ENCODE peak calls at places on chromosomes 16 and 17, in nine cellular contexts. P is CD8-positive, alpha-beta T cell; B is lower lobe of right lung; M is OCI-LY7; Z is lung; W is Peyer's patch; G is tibial nerve; R is sigmoid colon; K is RWPE1. D is an unnamed sample.

GRCh38 chr16:89687092-89687940 is 827 bp downstream of the CDK10 start:
- DNase-seq in R (no peak), M (peak), Z (no peak), W (peak), G (no peak), K (peak), B (peak), P (no peak), D (no peak)

GRCh38 chr17:41494524-41494923 is 4.8 kb upstream of the KRT36 start:
- DNase-seq in B (peak), P (no peak), M (no peak), Z (no peak), G (no peak), R (no peak), K (peak), W (no peak), D (no peak)

GRCh38 chr16:22946433-22946832 is 132.5 kb downstream of the HS3ST2 start:
- DNase-seq in W (no peak), R (no peak), K (peak), M (no peak), P (no peak), Z (no peak), B (no peak), G (no peak), D (no peak)

GRCh38 chr16:10338426-10338825 is 47.4 kb upstream of the ATF7IP2 start:
- DNase-seq in B (no peak), P (no peak), K (no peak), G (no peak), W (no peak), M (no peak), Z (no peak), R (peak), D (no peak)

GRCh38 chr17:49694847-49695697 is 12.7 kb downstream of the SLC35B1 start:
- DNase-seq in B (no peak), P (peak), K (peak), Z (peak), R (peak), M (peak), W (peak), G (peak), D (peak)

GRCh38 chr17:76517638-76518038 is 16.4 kb upstream of the RHBDF2 start:
- DNase-seq in B (no peak), W (no peak), Z (no peak), K (no peak), R (no peak), M (no peak), P (no peak), G (no peak), D (no peak)

GRCh38 chr17:15651583-15652110 is 32.1 kb upstream of the FBXW10B start:
- DNase-seq in M (peak), G (peak), Z (peak), K (peak), R (peak), P (no peak), B (peak), W (peak), D (no peak)

GRCh38 chr16:29989111-29989858 is 6.1 kb downstream of the HIRIP3 start:
- DNase-seq in M (no peak), P (no peak), G (no peak), B (peak), W (peak), K (no peak), Z (peak), R (peak), D (no peak)

DNA sequence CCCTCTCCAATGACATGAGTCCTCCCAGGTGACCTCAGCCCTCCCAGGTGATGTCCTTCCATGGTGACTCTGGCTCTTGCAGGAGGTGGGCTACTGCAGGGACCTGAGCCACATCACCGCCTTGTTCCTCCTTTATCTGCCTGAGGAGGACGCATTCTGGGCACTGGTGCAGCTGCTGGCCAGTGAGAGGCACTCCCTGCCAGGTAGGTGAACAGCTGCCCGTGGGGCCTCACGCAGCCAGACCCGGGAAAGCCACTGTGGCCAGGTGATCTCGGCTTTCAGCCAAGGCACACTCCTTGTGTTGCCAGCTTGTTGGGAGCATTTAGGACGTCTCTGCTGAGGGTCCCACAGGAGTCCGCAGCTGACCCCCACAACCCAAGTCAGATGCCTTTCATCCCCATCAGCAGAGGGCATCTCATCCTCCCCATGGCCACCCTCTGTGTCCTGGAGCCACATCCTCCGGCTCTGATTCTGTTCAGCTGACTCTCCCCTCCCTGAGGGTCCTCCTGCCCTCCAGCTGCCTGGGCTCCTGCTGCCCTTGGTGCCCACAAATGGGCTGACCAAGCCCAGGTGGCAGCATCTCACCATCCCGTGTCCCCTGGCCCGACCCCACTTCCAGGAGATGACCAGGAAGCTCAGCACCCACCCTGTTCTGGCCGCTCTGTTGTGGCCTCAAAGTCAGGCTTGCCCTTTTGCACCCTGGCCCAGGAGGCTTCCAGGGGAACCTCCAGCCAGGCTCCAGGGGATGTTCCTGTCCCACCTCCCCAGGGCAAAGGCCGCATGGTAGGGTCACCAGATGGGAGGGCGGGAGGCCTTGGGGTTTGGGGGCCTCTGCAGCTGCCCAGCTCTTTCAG is 20.1 kb downstream of the USP6 start:
- DNase-seq in G (no peak), Z (peak), M (no peak), K (no peak), B (no peak), W (no peak), P (no peak), R (no peak), D (no peak)
- H3K27ac ChIP-seq in G (no peak), Z (no peak), M (no peak), K (no peak), B (no peak), W (no peak), P (no peak), R (no peak), D (no peak)

GRCh38 chr16:3285131-3285530 is 1.8 kb downstream of the ZNF263 start:
- DNase-seq in R (no peak), W (no peak), K (no peak), G (no peak), Z (no peak), P (no peak), M (no peak), B (no peak), D (no peak)

GRCh38 chr16:3282103-3282746 is 1.1 kb upstream of the ZNF263 start:
- DNase-seq in B (no peak), R (no peak), G (no peak), M (no peak), K (no peak), Z (no peak), P (no peak), W (no peak), D (no peak)

GRCh38 chr16:3283525-3284447 is 495 bp downstream of the ZNF263 start:
- DNase-seq in W (no peak), R (peak), K (no peak), B (no peak), P (no peak), M (no peak), Z (peak), G (no peak), D (no peak)

GRCh38 chr16:3281222-3281621 is 2.1 kb upstream of the ZNF263 start:
- DNase-seq in G (no peak), R (no peak), W (no peak), P (no peak), K (no peak), Z (no peak), B (no peak), M (no peak), D (no peak)

DNA sequence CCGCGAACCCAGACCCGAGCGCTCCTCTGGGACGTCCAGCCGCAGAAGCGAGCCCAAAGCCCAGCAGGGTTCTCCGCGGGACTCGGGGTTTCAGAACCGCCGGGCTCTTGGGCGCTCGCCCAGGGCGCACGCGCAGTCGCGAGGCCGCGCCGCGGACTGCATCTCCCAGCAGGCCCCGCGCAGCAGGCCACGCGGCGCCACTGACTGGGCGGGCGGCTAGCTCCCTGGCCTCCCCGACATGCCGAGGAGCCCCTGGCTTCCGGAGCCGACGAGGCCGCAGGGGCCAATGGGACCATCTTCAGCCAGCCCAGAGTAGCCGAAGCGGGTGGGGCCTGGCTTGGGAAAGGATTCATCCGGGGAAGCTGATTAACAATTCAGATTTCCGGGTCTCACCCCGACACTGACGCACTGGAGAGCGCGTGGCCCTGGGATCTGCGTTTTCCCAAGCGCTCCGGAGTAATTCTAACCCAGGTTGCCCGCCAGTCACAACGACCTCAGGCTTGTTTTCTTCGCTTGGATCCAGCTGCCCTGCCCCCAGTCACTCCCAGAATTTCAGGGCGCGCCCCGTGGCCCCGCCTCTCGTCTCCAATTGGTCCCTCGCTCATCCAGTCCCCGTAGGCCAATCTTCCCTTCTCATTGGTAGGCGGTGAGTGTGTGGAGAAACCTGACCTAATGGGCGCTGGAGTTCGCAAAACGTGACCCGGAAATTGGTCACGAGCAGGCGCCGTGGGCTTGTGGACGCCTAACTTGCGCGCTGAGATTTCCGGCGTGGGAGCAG is at the start of gene ZNF263:
- DNase-seq in B (peak), W (peak), M (peak), G (peak), P (peak), Z (peak), K (peak), R (peak), D (peak)
- H3K27ac ChIP-seq in B (peak), W (peak), M (peak), G (peak), P (peak), Z (peak), K (peak), R (peak), D (peak)

GRCh38 chr17:38460082-38460715 is 31.9 kb downstream of the ARHGAP23 start:
- DNase-seq in G (no peak), Z (no peak), P (no peak), B (no peak), R (no peak), M (no peak), K (no peak), W (no peak), D (no peak)
- H3K27ac ChIP-seq in G (peak), Z (no peak), P (no peak), B (no peak), R (no peak), M (no peak), K (peak), W (no peak), D (no peak)

GRCh38 chr17:4900231-4901107 is 1.1 kb downstream of the C17orf107 start:
- DNase-seq in K (no peak), W (no peak), P (peak), B (peak), M (peak), G (no peak), R (no peak), Z (no peak), D (peak)
- H3K27ac ChIP-seq in K (peak), W (peak), P (peak), B (peak), M (no peak), G (no peak), R (no peak), Z (no peak), D (peak)

GRCh38 chr16:51039638-51040331 is 111.3 kb downstream of the SALL1 start:
- DNase-seq in R (no peak), K (no peak), W (no peak), M (no peak), P (no peak), B (no peak), Z (no peak), G (no peak), D (no peak)
- H3K27ac ChIP-seq in R (no peak), K (no peak), W (no peak), M (no peak), P (no peak), B (no peak), Z (no peak), G (no peak), D (no peak)

D was measured in CD8-positive, alpha-beta memory T cell.